ENCODE peak calls at places on chromosomes 4 and X, in six cellular contexts. L, E, H, Z, I and D are unnamed samples.

GRCh38 chr4:184776821-184777220 is 42.9 kb upstream of the CENPU start:
- DNase-seq in L (no peak), E (no peak), H (no peak), Z (no peak), I (no peak), D (no peak)

GRCh38 chr4:141469392-141469791 is 167.0 kb upstream of the IL15 start:
- DNase-seq in L (no peak), E (no peak), H (no peak), Z (no peak), I (no peak), D (no peak)

GRCh38 chrX:86711531-86712180 is 563.4 kb downstream of the DACH2 start:
- DNase-seq in L (no peak), E (no peak), H (no peak), Z (no peak), I (no peak), D (no peak)

GRCh38 chrX:26586570-26586969 is 370.6 kb downstream of the MAGEB5 start:
- DNase-seq in L (no peak), E (no peak), H (no peak), Z (no peak), I (no peak), D (no peak)

GRCh38 chrX:41238543-41238942 is 95.4 kb upstream of the DDX3X start:
- DNase-seq in L (no peak), E (no peak), H (no peak), Z (no peak), I (peak; percentile 8), D (no peak)

GRCh38 chrX:146109362-146109761 is 291.7 kb downstream of the SLITRK2 start:
- DNase-seq in L (no peak), E (no peak), H (no peak), Z (no peak), I (no peak), D (no peak)

GRCh38 chr4:67035501-67035900 is 509.8 kb downstream of the CENPC start:
- DNase-seq in L (no peak), E (no peak), H (no peak), Z (no peak), I (no peak), D (peak; percentile 28)

GRCh38 chr4:74314944-74315343 is 6.7 kb downstream of the EPGN start:
- DNase-seq in L (no peak), E (no peak), H (no peak), Z (no peak), I (no peak), D (no peak)

GRCh38 chrX:72045552-72046277 is 86.0 kb downstream of the RTL5 start:
- DNase-seq in L (peak; percentile 25), E (no peak), H (no peak), Z (peak; percentile 66), I (no peak), D (peak; percentile 8)

GRCh38 chr4:99062120-99062519 is 26.5 kb downstream of the ADH5 start:
- DNase-seq in L (no peak), E (peak; percentile 9), H (no peak), Z (no peak), I (no peak), D (no peak)

GRCh38 chr4:128863314-128864075 is 54.0 kb downstream of the JADE1 start:
- DNase-seq in L (peak; percentile 57), E (no peak), H (peak; percentile 42), Z (peak; percentile 70), I (peak; percentile 53), D (peak; percentile 75)

GRCh38 chrX:78168065-78168464 is 28.6 kb upstream of the TAF9B start:
- DNase-seq in L (no peak), E (no peak), H (no peak), Z (no peak), I (no peak), D (no peak)

GRCh38 chr4:178689926-178690325 is 1247.7 kb upstream of the AGA start:
- DNase-seq in L (no peak), E (no peak), H (no peak), Z (no peak), I (no peak), D (no peak)

GRCh38 chr4:173525118-173526033 is 4.7 kb downstream of the HAND2 start:
- DNase-seq in L (no peak), E (no peak), H (no peak), Z (peak; percentile 27), I (no peak), D (no peak)

GRCh38 chr4:78612398-78613005 is 60.9 kb downstream of the ANXA3 start:
- DNase-seq in L (no peak), E (no peak), H (no peak), Z (peak; percentile 35), I (peak; percentile 46), D (peak; percentile 61)

GRCh38 chr4:79184461-79184860 is 141.4 kb downstream of the NAA11 start:
- DNase-seq in L (no peak), E (no peak), H (no peak), Z (no peak), I (no peak), D (no peak)

GRCh38 chr4:55838356-55838755 is 15.1 kb upstream of the EXOC1 start:
- DNase-seq in L (no peak), E (no peak), H (no peak), Z (no peak), I (no peak), D (no peak)

GRCh38 chrX:66601522-66601921 is 37.4 kb downstream of the EDA2R start:
- DNase-seq in L (no peak), E (no peak), H (no peak), Z (no peak), I (no peak), D (no peak)

GRCh38 chr4:10622728-10623127 is 61.8 kb downstream of the CLNK start:
- DNase-seq in L (no peak), E (peak; percentile 26), H (peak; percentile 7), Z (no peak), I (no peak), D (peak; percentile 16)

GRCh38 chr4:57076646-57077045 is 33.5 kb downstream of the IGFBP7 start:
- DNase-seq in L (no peak), E (no peak), H (no peak), Z (no peak), I (no peak), D (no peak)

GRCh38 chr4:133802741-133803140 is 398.8 kb downstream of the PABPC4L start:
- DNase-seq in L (no peak), E (no peak), H (no peak), Z (no peak), I (no peak), D (no peak)

GRCh38 chr4:126582737-126583136 is 1050.0 kb upstream of the INTU start:
- DNase-seq in L (no peak), E (no peak), H (no peak), Z (no peak), I (no peak), D (peak; percentile 65)

GRCh38 chr4:610411-611261 is 14.7 kb upstream of the PDE6B start:
- DNase-seq in L (no peak), E (no peak), H (no peak), Z (no peak), I (no peak), D (peak; percentile 73)

GRCh38 chrX:101357166-101357795 is 8.7 kb upstream of the TIMM8A start:
- DNase-seq in L (no peak), E (no peak), H (peak; percentile 18), Z (no peak), I (peak; percentile 7), D (peak; percentile 23)

GRCh38 chr4:111066447-111066846 is 443.6 kb upstream of the PITX2 start:
- DNase-seq in L (no peak), E (no peak), H (no peak), Z (no peak), I (no peak), D (no peak)

GRCh38 chr4:23882976-23883531 is 6.8 kb downstream of the PPARGC1A start:
- DNase-seq in L (no peak), E (no peak), H (no peak), Z (no peak), I (no peak), D (no peak)

GRCh38 chr4:84467601-84468000 is 31.5 kb downstream of the NKX6-1 start:
- DNase-seq in L (no peak), E (no peak), H (no peak), Z (no peak), I (no peak), D (no peak)

GRCh38 chrX:53073115-53073581 is 9.0 kb upstream of the TSPYL2 start:
- DNase-seq in L (no peak), E (no peak), H (peak; percentile 21), Z (no peak), I (no peak), D (no peak)

GRCh38 chr4:9942921-9943600 is 78.2 kb downstream of the SLC2A9 start:
- DNase-seq in L (no peak), E (no peak), H (no peak), Z (no peak), I (no peak), D (no peak)

GRCh38 chr4:76430519-76431388 is 4.3 kb upstream of the SHROOM3 start:
- DNase-seq in L (no peak), E (no peak), H (peak; percentile 50), Z (peak; percentile 67), I (peak; percentile 42), D (peak; percentile 49)
- TF ChIP-seq JUND in L (no peak), E (no peak), H (no peak), Z (no peak), I (no peak), D (no peak)

GRCh38 chrX:119602701-119603255 is 3.4 kb downstream of the NKRF start:
- DNase-seq in L (no peak), E (no peak), H (no peak), Z (no peak), I (no peak), D (no peak)

GRCh38 chrX:119605739-119606507 is at the start of gene NKRF:
- DNase-seq in L (peak; percentile 56), E (peak; percentile 78), H (no peak), Z (peak; percentile 85), I (peak; percentile 86), D (peak; percentile 58)

GRCh38 chrX:119604778-119605177 is 1.4 kb downstream of the NKRF start:
- DNase-seq in L (no peak), E (no peak), H (no peak), Z (no peak), I (no peak), D (no peak)

GRCh38 chrX:119605398-119605738 is 856 bp downstream of the NKRF start:
- DNase-seq in L (no peak), E (no peak), H (no peak), Z (peak; percentile 51), I (peak; percentile 27), D (no peak)

GRCh38 chrX:119606508-119607389 is 525 bp upstream of the NKRF start:
- DNase-seq in L (no peak), E (no peak), H (peak; percentile 79), Z (no peak), I (no peak), D (no peak)
- TF ChIP-seq JUND in L (no peak), E (no peak), H (no peak), Z (no peak), I (no peak), D (no peak)

DNA sequence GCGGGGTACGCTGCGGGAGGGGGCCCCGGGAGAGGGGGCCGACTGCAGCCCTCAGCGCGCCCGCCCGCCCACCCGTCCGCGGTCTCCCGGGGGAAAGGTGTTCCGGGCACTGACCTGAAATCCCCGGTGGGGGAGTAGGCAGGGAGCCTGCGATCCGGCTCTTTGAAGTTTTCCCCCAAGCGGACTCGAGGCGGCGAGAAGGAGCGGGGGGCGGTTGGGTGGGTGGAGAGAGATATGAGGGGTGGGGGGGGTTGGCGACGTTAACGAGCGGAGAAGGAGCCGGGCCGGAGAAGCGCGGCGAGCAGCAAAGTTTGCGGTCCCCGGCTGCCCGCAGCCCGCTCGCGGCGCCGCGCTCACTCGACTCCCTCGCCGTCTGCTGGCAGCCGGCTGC is 662 bp downstream of the BCOR start:
- DNase-seq in L (no peak), E (no peak), H (no peak), Z (peak; percentile 56), I (no peak), D (no peak)
- TF ChIP-seq JUND in L (no peak), E (no peak), H (no peak), Z (no peak), I (no peak), D (no peak)

GRCh38 chr4:7217453-7218310 is 25.3 kb downstream of the SORCS2 start:
- DNase-seq in L (no peak), E (no peak), H (no peak), Z (no peak), I (no peak), D (no peak)
- TF ChIP-seq JUND in L (no peak), E (no peak), H (no peak), Z (no peak), I (no peak), D (no peak)